ENCODE peak calls at places on chromosomes 1 and 21, in nine cellular contexts. Y, Q, G, S, T, F, I, X and H are unnamed samples.
A peak's percentile ranks its signal among the peaks of the same experiment; 100 is the strongest.

GRCh38 chr1:109821221-109821669 is 57.5 kb upstream of the EPS8L3 start:
- DNase-seq in Y (no peak), Q (peak; percentile 97), G (peak; percentile 52), S (no peak), T (peak; percentile 99), F (no peak), I (no peak), X (peak; percentile 87), H (no peak)

GRCh38 chr1:243930822-243931671 is 81.0 kb upstream of the AKT3 start:
- DNase-seq in Y (no peak), Q (no peak), G (no peak), S (no peak), T (no peak), F (no peak), I (peak; percentile 31), X (no peak), H (no peak)

GRCh38 chr1:234979316-234980223 is 149.1 kb downstream of the TOMM20 start:
- DNase-seq in Y (no peak), Q (no peak), G (no peak), S (no peak), T (no peak), F (peak; percentile 65), I (no peak), X (no peak), H (no peak)

GRCh38 chr1:246428542-246429308 is 78.4 kb downstream of the SMYD3 start:
- DNase-seq in Y (no peak), Q (no peak), G (no peak), S (no peak), T (peak; percentile 9), F (peak; percentile 7), I (no peak), X (peak; percentile 100), H (no peak)

GRCh38 chr1:76055987-76056386 is 18.6 kb upstream of the ST6GALNAC3 start:
- DNase-seq in Y (no peak), Q (no peak), G (no peak), S (no peak), T (no peak), F (no peak), I (peak; percentile 25), X (no peak), H (no peak)

GRCh38 chr1:153470707-153471106 is 10.3 kb upstream of the S100A7 start:
- DNase-seq in Y (no peak), Q (no peak), G (no peak), S (no peak), T (no peak), F (no peak), I (no peak), X (peak; percentile 3), H (no peak)

GRCh38 chr1:171221665-171222591 is 26.4 kb upstream of the FMO1 start:
- DNase-seq in Y (no peak), Q (no peak), G (no peak), S (no peak), T (no peak), F (no peak), I (no peak), X (peak; percentile 28), H (no peak)

GRCh38 chr1:217889401-217889800 is 258.3 kb downstream of the SPATA17 start:
- DNase-seq in Y (no peak), Q (no peak), G (no peak), S (peak; percentile 40), T (no peak), F (no peak), I (peak; percentile 90), X (peak; percentile 7), H (no peak)

GRCh38 chr1:192802406-192802805 is 6.4 kb upstream of the RGS2 start:
- DNase-seq in Y (no peak), Q (no peak), G (no peak), S (no peak), T (no peak), F (no peak), I (no peak), X (no peak), H (no peak)

GRCh38 chr1:41367102-41367537 is 5.9 kb downstream of the FOXO6 start:
- DNase-seq in Y (no peak), Q (no peak), G (no peak), S (no peak), T (no peak), F (no peak), I (no peak), X (no peak), H (no peak)

GRCh38 chr21:33127154-33127893 is 57.4 kb downstream of the OLIG1 start:
- DNase-seq in Y (peak; percentile 6), Q (no peak), G (peak; percentile 61), S (peak; percentile 74), T (peak; percentile 42), F (peak; percentile 65), I (peak; percentile 82), X (peak; percentile 75), H (peak; percentile 80)

GRCh38 chr21:32352556-32352955 is 40.3 kb downstream of the URB1 start:
- DNase-seq in Y (no peak), Q (no peak), G (no peak), S (peak; percentile 68), T (no peak), F (no peak), I (no peak), X (no peak), H (no peak)

GRCh38 chr1:165841582-165842362 is 14.4 kb downstream of the UCK2 start:
- DNase-seq in Y (no peak), Q (no peak), G (no peak), S (no peak), T (peak; percentile 21), F (peak; percentile 68), I (no peak), X (peak; percentile 70), H (no peak)

GRCh38 chr1:92940541-92940940 is 20.7 kb downstream of the DIPK1A start:
- DNase-seq in Y (no peak), Q (no peak), G (no peak), S (no peak), T (peak; percentile 46), F (no peak), I (no peak), X (no peak), H (no peak)

GRCh38 chr21:31052489-31053142 is 14.3 kb upstream of the KRTAP19-8 start:
- DNase-seq in Y (no peak), Q (no peak), G (no peak), S (no peak), T (no peak), F (no peak), I (no peak), X (no peak), H (no peak)

GRCh38 chr1:119549719-119550141 is 42.7 kb downstream of the HSD3B1 start:
- DNase-seq in Y (no peak), Q (peak; percentile 51), G (peak; percentile 72), S (peak; percentile 65), T (peak; percentile 34), F (peak; percentile 77), I (peak; percentile 70), X (peak; percentile 63), H (no peak)

GRCh38 chr21:35156293-35156976 is 107.3 kb upstream of the RUNX1 start:
- DNase-seq in Y (no peak), Q (no peak), G (no peak), S (no peak), T (no peak), F (no peak), I (no peak), X (peak; percentile 91), H (no peak)

GRCh38 chr1:159141584-159142518 is 29.6 kb upstream of the CADM3 start:
- DNase-seq in Y (no peak), Q (no peak), G (no peak), S (peak; percentile 45), T (no peak), F (peak; percentile 5), I (peak; percentile 34), X (peak; percentile 64), H (peak; percentile 62)

GRCh38 chr1:32045770-32046169 is 27.0 kb upstream of the TMEM39B start:
- DNase-seq in Y (no peak), Q (no peak), G (no peak), S (no peak), T (no peak), F (no peak), I (no peak), X (no peak), H (no peak)

GRCh38 chr1:38964140-38964548 is 22.5 kb upstream of the RHBDL2 start:
- DNase-seq in Y (no peak), Q (no peak), G (no peak), S (no peak), T (no peak), F (peak; percentile 36), I (peak; percentile 13), X (no peak), H (no peak)

GRCh38 chr1:178057131-178057765 is 36.7 kb upstream of the RASAL2 start:
- DNase-seq in Y (no peak), Q (no peak), G (no peak), S (no peak), T (no peak), F (no peak), I (no peak), X (no peak), H (no peak)

GRCh38 chr1:234602334-234603220 is 7.4 kb downstream of the IRF2BP2 start:
- DNase-seq in Y (no peak), Q (peak; percentile 99), G (peak; percentile 69), S (peak; percentile 48), T (peak; percentile 92), F (peak; percentile 38), I (no peak), X (peak; percentile 97), H (peak; percentile 33)

GRCh38 chr1:100038401-100039306 is 68.9 kb downstream of the SLC35A3 start:
- DNase-seq in Y (peak; percentile 28), Q (peak; percentile 56), G (peak; percentile 72), S (peak; percentile 56), T (peak; percentile 62), F (peak; percentile 90), I (peak; percentile 52), X (peak; percentile 79), H (no peak)